ENCODE peak calls at places on chromosomes 5 and 9, in ten cellular contexts. J is uterus, V is IMR-90, M is right lobe of liver, N is transverse colon, Q is Peyer's patch, Y is stomach, G is spleen, D is tibial nerve, T is ovary. S is an unnamed sample.

GRCh38 chr5:75167345-75167744 is 69.3 kb downstream of the ANKRD31 start:
- DNase-seq in J (no peak), V (no peak), M (no peak), N (no peak), Q (no peak), Y (no peak), G (no peak), D (no peak), T (no peak), S (no peak)

GRCh38 chr5:137696481-137696880 is 39.4 kb downstream of the KLHL3 start:
- DNase-seq in J (no peak), V (peak; percentile 63), M (no peak), N (no peak), Q (no peak), Y (no peak), G (no peak), D (no peak), T (no peak), S (no peak)

GRCh38 chr5:55600536-55601208 is 65.9 kb upstream of the PLPP1 start:
- DNase-seq in J (no peak), V (peak; percentile 60), M (no peak), N (no peak), Q (no peak), Y (no peak), G (no peak), D (no peak), T (no peak), S (no peak)

GRCh38 chr9:129823163-129823933 is 588 bp downstream of the TOR1A start:
- DNase-seq in J (no peak), V (peak; percentile 27), M (peak; percentile 55), N (no peak), Q (no peak), Y (no peak), G (peak; percentile 87), D (no peak), T (peak; percentile 40), S (no peak)

GRCh38 chr9:124399323-124399962 is 15.8 kb downstream of the PSMB7 start:
- DNase-seq in J (peak; percentile 54), V (peak; percentile 67), M (no peak), N (no peak), Q (no peak), Y (no peak), G (no peak), D (no peak), T (no peak), S (peak; percentile 33)

GRCh38 chr5:161409471-161409870 is 137.1 kb downstream of the GABRB2 start:
- DNase-seq in J (no peak), V (no peak), M (no peak), N (no peak), Q (no peak), Y (no peak), G (no peak), D (no peak), T (no peak), S (no peak)

GRCh38 chr5:66171349-66172344 is 27.5 kb downstream of the SREK1 start:
- DNase-seq in J (no peak), V (peak; percentile 70), M (no peak), N (peak; percentile 11), Q (peak; percentile 45), Y (no peak), G (no peak), D (no peak), T (no peak), S (no peak)

GRCh38 chr9:82763631-82764030 is 299.3 kb downstream of the RASEF start:
- DNase-seq in J (no peak), V (no peak), M (no peak), N (no peak), Q (no peak), Y (no peak), G (no peak), D (no peak), T (no peak), S (no peak)

GRCh38 chr5:155004138-155004744 is 9.3 kb upstream of the KIF4B start:
- DNase-seq in J (no peak), V (no peak), M (no peak), N (peak; percentile 10), Q (no peak), Y (peak; percentile 27), G (no peak), D (no peak), T (no peak), S (no peak)

GRCh38 chr5:53011233-53011632 is 22.1 kb downstream of the ITGA2 start:
- DNase-seq in J (no peak), V (no peak), M (no peak), N (no peak), Q (no peak), Y (no peak), G (no peak), D (no peak), T (no peak), S (no peak)
- H3K4me3 ChIP-seq in J (no peak overlapping the region), V (no peak overlapping the region), M (no peak overlapping the region), N (no peak overlapping the region), Q (no peak overlapping the region), Y (no peak overlapping the region), G (no peak overlapping the region), D (no peak overlapping the region), T (no peak overlapping the region), S (no peak overlapping the region)

DNA sequence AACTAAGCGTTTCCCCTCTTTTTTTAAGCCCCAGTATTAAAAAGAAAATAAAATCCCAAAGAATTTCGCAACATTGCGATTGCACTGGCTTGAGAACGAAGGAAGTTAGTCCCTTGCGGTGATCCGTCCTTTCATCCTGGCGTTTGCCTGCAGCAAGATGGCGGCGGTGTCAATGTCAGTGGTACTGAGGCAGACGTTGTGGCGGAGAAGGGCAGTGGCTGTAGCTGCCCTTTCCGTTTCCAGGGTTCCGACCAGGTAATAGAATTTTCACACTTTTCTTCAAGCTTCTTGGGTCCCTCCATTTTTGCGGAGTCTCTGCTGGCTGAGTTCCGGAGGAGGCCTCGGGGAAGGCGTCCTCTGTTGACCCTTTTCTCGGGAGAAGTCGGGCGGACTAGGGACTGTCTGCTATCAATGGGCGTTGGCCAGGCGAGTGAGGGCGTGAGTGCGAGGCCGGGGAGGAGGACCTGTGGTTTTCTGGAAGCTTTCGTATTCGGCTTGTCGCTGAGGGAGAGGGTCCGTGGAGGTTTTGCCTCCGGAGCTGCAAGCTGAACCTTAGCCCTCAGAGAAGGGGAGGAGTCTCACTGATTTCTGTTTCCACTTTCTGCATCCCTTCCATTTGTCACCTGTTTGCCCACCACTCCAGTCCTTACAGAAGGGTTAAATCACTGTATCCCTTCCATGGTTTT is at the start of gene NDUFS4:
- DNase-seq in J (peak; percentile 83), V (peak; percentile 95), M (peak; percentile 82), N (peak; percentile 90), Q (peak; percentile 77), Y (peak; percentile 86), G (peak; percentile 90), D (peak; percentile 66), T (peak; percentile 85), S (peak; percentile 94)
- TF ChIP-seq POLR2A in J (no peak), V (peak; percentile 69), M (peak; percentile 52), N (peak; percentile 70), Q (peak; percentile 60), Y (no peak), G (no peak), D (no peak), T (peak; percentile 51), S (no peak)

GRCh38 chr5:117624226-117624625 is 1049.6 kb upstream of the SEMA6A start:
- DNase-seq in J (no peak), V (no peak), M (no peak), N (no peak), Q (no peak), Y (no peak), G (no peak), D (no peak), T (no peak), S (no peak)

GRCh38 chr5:117621921-117622320 is 1047.3 kb upstream of the SEMA6A start:
- DNase-seq in J (no peak), V (no peak), M (no peak), N (no peak), Q (no peak), Y (no peak), G (no peak), D (no peak), T (no peak), S (no peak)

DNA sequence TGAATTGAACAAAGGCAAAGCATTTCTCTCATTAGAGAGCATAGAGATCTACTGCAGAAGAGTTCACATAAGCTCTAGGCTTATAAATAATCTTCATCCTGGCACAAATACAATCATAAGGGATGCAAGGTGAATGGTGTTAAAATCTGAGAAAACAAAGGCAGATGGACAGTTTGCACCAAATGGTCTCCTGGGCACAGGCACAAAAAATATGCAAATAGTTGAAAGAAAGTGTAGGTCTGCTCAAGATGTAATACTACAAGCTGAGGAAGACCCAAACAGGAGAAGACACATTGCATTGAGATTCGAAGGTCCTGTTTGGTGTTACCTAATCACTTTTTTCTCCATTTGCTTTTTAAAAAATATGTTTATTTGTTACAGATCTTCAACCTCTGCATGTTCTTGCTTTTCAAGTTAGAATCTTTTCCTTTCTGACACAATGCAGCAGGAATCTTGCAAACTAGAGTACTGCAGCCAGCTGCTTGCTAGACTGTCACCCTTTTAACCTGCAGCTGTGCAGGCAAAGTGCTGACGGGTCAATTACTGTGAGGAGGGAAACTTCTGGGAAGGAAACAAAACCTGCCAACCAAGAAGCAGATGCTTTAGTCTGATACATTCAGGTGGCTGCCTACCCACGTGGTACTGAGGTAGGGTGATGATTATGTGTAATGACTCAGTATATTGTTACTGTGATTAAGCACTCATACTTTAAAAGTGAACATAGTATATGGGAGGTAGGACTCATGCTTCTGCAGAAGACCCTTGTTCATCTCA is 1048.6 kb upstream of the SEMA6A start:
- DNase-seq in J (no peak), V (peak; percentile 10), M (no peak), N (no peak), Q (no peak), Y (no peak), G (no peak), D (no peak), T (no peak), S (no peak)
- H3K4me3 ChIP-seq in J (no peak overlapping the region), V (no peak overlapping the region), M (no peak overlapping the region), N (no peak overlapping the region), Q (no peak overlapping the region), Y (no peak overlapping the region), G (no peak overlapping the region), D (no peak overlapping the region), T (no peak overlapping the region), S (no peak overlapping the region)

GRCh38 chr5:16644301-16644889 is 27.6 kb upstream of the RETREG1 start:
- DNase-seq in J (no peak), V (no peak), M (no peak), N (no peak), Q (no peak), Y (no peak), G (no peak), D (no peak), T (no peak), S (no peak)
- TF ChIP-seq POLR2A in J (no peak), V (no peak), M (no peak), N (no peak), Q (no peak), Y (no peak), G (no peak), D (no peak), T (no peak), S (no peak)